ENCODE peak calls at places on chromosomes 3 and 15, in ten cellular contexts. M is neural progenitor cell, B is midbrain, O is dermis blood vessel endothelial cell, A is type B pancreatic cell, R is right atrium auricular region, Y is NCI-H524, C is Karpas-422, F is GM12865, J is choroid plexus epithelial cell. V is an unnamed sample.

GRCh38 chr15:55630921-55631320 is 42.8 kb upstream of the PYGO1 start:
- DNase-seq in M (no peak), B (no peak), O (no peak), A (no peak), R (no peak), Y (no peak), C (no peak), F (no peak), J (peak), V (peak)

GRCh38 chr3:81998139-81998755 is 236.8 kb upstream of the GBE1 start:
- DNase-seq in M (no peak), B (no peak), O (peak), A (no peak), R (no peak), Y (peak), C (no peak), F (no peak), J (peak), V (no peak)

GRCh38 chr3:12574131-12574530 is 17.2 kb downstream of the MKRN2 start:
- DNase-seq in M (no peak), B (no peak), O (no peak), A (no peak), R (no peak), Y (no peak), C (no peak), F (no peak), J (no peak), V (no peak)

GRCh38 chr3:46825450-46825849 is 37.8 kb downstream of the MYL3 start:
- DNase-seq in M (no peak), B (no peak), O (no peak), A (no peak), R (no peak), Y (no peak), C (no peak), F (no peak), J (no peak), V (no peak)

GRCh38 chr3:183381179-183381578 is 47.2 kb downstream of the MCF2L2 start:
- DNase-seq in M (no peak), B (no peak), O (no peak), A (no peak), R (no peak), Y (no peak), C (peak), F (no peak), J (peak), V (no peak)

GRCh38 chr3:133838916-133839800 is 33.5 kb downstream of the SRPRB start:
- DNase-seq in M (no peak), B (no peak), O (no peak), A (peak), R (no peak), Y (no peak), C (no peak), F (no peak), J (no peak), V (no peak)

GRCh38 chr15:79192462-79193036 is 90.0 kb upstream of the ANKRD34C start:
- DNase-seq in M (no peak), B (no peak), O (no peak), A (no peak), R (no peak), Y (peak), C (no peak), F (peak), J (no peak), V (no peak)

GRCh38 chr15:40770147-40770721 is 454 bp downstream of the C15orf62 start:
- DNase-seq in M (no peak), B (no peak), O (peak), A (no peak), R (no peak), Y (peak), C (peak), F (no peak), J (peak), V (no peak)

GRCh38 chr15:81338422-81339007 is 14.6 kb upstream of the STARD5 start:
- DNase-seq in M (no peak), B (no peak), O (peak), A (no peak), R (peak), Y (no peak), C (no peak), F (no peak), J (peak), V (peak)

GRCh38 chr3:121974601-121975111 is 47.4 kb downstream of the ILDR1 start:
- DNase-seq in M (no peak), B (no peak), O (no peak), A (no peak), R (no peak), Y (no peak), C (no peak), F (no peak), J (no peak), V (no peak)

GRCh38 chr15:94843060-94843459 is 611.7 kb downstream of the MCTP2 start:
- DNase-seq in M (no peak), B (no peak), O (no peak), A (no peak), R (no peak), Y (no peak), C (no peak), F (no peak), J (no peak), V (no peak)

GRCh38 chr15:88032787-88033186 is 223.8 kb downstream of the NTRK3 start:
- DNase-seq in M (no peak), B (no peak), O (no peak), A (no peak), R (no peak), Y (no peak), C (no peak), F (no peak), J (no peak), V (no peak)

GRCh38 chr3:190041333-190042041 is 79.2 kb downstream of the P3H2 start:
- DNase-seq in M (peak), B (no peak), O (no peak), A (no peak), R (no peak), Y (no peak), C (no peak), F (peak), J (peak), V (no peak)

GRCh38 chr15:73361331-73361730 is 7.4 kb downstream of the HCN4 start:
- DNase-seq in M (no peak), B (no peak), O (no peak), A (no peak), R (no peak), Y (peak), C (no peak), F (no peak), J (no peak), V (no peak)

GRCh38 chr15:91853501-91853967 is at the start of gene SLCO3A1:
- DNase-seq in M (peak), B (peak), O (no peak), A (no peak), R (peak), Y (peak), C (peak), F (no peak), J (no peak), V (no peak)

GRCh38 chr3:123749716-123750115 is 134.4 kb downstream of the MYLK start:
- DNase-seq in M (no peak), B (no peak), O (no peak), A (no peak), R (no peak), Y (no peak), C (no peak), F (no peak), J (peak), V (no peak)

GRCh38 chr15:60801336-60801735 is 322.4 kb upstream of the ICE2 start:
- DNase-seq in M (no peak), B (no peak), O (no peak), A (no peak), R (no peak), Y (no peak), C (no peak), F (no peak), J (no peak), V (no peak)

GRCh38 chr3:64548200-64548889 is 139.5 kb downstream of the ADAMTS9 start:
- DNase-seq in M (no peak), B (no peak), O (no peak), A (no peak), R (no peak), Y (no peak), C (no peak), F (no peak), J (peak), V (no peak)

GRCh38 chr3:80190051-80190450 is 422.3 kb upstream of the ROBO1 start:
- DNase-seq in M (no peak), B (no peak), O (peak), A (no peak), R (no peak), Y (no peak), C (no peak), F (no peak), J (peak), V (peak)

GRCh38 chr3:157475921-157476395 is 27.3 kb downstream of the VEPH1 start:
- DNase-seq in M (no peak), B (no peak), O (peak), A (no peak), R (no peak), Y (no peak), C (no peak), F (no peak), J (peak), V (no peak)

GRCh38 chr15:79942656-79943481 is 28.1 kb downstream of the BCL2A1 start:
- DNase-seq in M (no peak), B (no peak), O (no peak), A (no peak), R (no peak), Y (no peak), C (no peak), F (no peak), J (peak), V (no peak)

GRCh38 chr15:60713096-60714084 is 234.4 kb upstream of the ICE2 start:
- DNase-seq in M (no peak), B (no peak), O (peak), A (no peak), R (no peak), Y (no peak), C (peak), F (no peak), J (peak), V (peak)

GRCh38 chr3:24129549-24129948 is 184.5 kb downstream of the NR1D2 start:
- DNase-seq in M (peak), B (no peak), O (no peak), A (no peak), R (no peak), Y (peak), C (no peak), F (no peak), J (no peak), V (no peak)

GRCh38 chr3:108298056-108298455 is 1.7 kb downstream of the HHLA2 start:
- DNase-seq in M (no peak), B (no peak), O (no peak), A (no peak), R (no peak), Y (no peak), C (no peak), F (no peak), J (no peak), V (no peak)